ENCODE peak calls at places on chromosomes 13 and 19, in four cellular contexts. O is astrocyte, T is A549, P is fibroblast of lung. F is an unnamed sample. For H3K4me1, the result is how much of the 10 kb centered on the place peaks cover.

GRCh38 chr19:12806242-12807131 is at the start of gene RNASEH2A:
- DNase-seq in P (peak), O (peak), T (peak), F (peak)

GRCh38 chr19:41409288-41409687 is 11.7 kb downstream of the BCKDHA start:
- DNase-seq in P (peak), T (peak), O (peak), F (peak)

GRCh38 chr19:21851596-21852345 is 15.8 kb upstream of the ZNF43 start:
- DNase-seq in P (peak), O (peak), T (peak), F (peak)

GRCh38 chr19:29779921-29780320 is 31.9 kb upstream of the CCNE1 start:
- DNase-seq in P (no peak), O (no peak), T (no peak), F (no peak)

GRCh38 chr13:77595166-77595810 is 59.8 kb downstream of the SCEL start:
- DNase-seq in T (no peak), P (no peak), O (no peak), F (no peak)

GRCh38 chr13:76904507-76904906 is 18.3 kb upstream of the KCTD12 start:
- DNase-seq in T (no peak), O (no peak), P (no peak), F (no peak)

GRCh38 chr13:100361504-100361903 is 227.1 kb downstream of the GGACT start:
- DNase-seq in T (no peak), O (peak), P (peak), F (peak)

GRCh38 chr13:100381595-100382224 is 206.9 kb downstream of the GGACT start:
- DNase-seq in P (no peak), T (no peak), O (no peak), F (no peak)

GRCh38 chr13:31807090-31807541 is 67.8 kb downstream of the RXFP2 start:
- DNase-seq in T (no peak), P (no peak), O (peak), F (peak)

GRCh38 chr13:61391426-61391825 is 24.2 kb downstream of the PCDH20 start:
- DNase-seq in P (no peak), T (no peak), O (no peak), F (no peak)

GRCh38 chr19:18519962-18520847 is 1.7 kb downstream of the ELL start:
- DNase-seq in P (peak), O (peak), T (peak), F (peak)

GRCh38 chr19:50152578-50152977 is 10.5 kb downstream of the IZUMO2 start:
- DNase-seq in T (no peak), O (no peak), P (no peak), F (no peak)

GRCh38 chr13:106295971-106296370 is 239.5 kb downstream of the EFNB2 start:
- DNase-seq in P (no peak), O (no peak), T (no peak), F (no peak)

GRCh38 chr13:73934771-73935170 is 199.4 kb downstream of the KLF12 start:
- DNase-seq in T (no peak), P (no peak), O (no peak), F (no peak)

GRCh38 chr19:41431426-41432386 is 4.5 kb upstream of the B3GNT8 start:
- DNase-seq in O (no peak), T (no peak), P (peak), F (peak)

GRCh38 chr13:26952551-26953138 is 192.1 kb upstream of the GPR12 start:
- DNase-seq in P (no peak), O (no peak), T (no peak), F (no peak)

GRCh38 chr19:12865746-12866415 is 15.4 kb downstream of the DNASE2 start:
- DNase-seq in P (no peak), T (no peak), O (no peak), F (no peak)

GRCh38 chr19:44512326-44513298 is 12.3 kb upstream of the ZNF180 start:
- DNase-seq in P (peak), O (peak), T (peak), F (peak)

GRCh38 chr13:91127995-91128394 is 219.5 kb upstream of the MIR17HG start:
- DNase-seq in T (no peak), P (no peak), O (peak), F (no peak)

GRCh38 chr19:32407004-32407992 is 1.7 kb downstream of the DPY19L3 start:
- DNase-seq in T (no peak), P (peak), O (peak), F (no peak)

GRCh38 chr19:35899547-35900214 is 659 bp downstream of the NFKBID start:
- DNase-seq in T (peak), O (peak), P (peak), F (peak)

GRCh38 chr13:95023405-95023804 is 277.8 kb downstream of the ABCC4 start:
- DNase-seq in P (no peak), T (no peak), O (no peak), F (peak)

GRCh38 chr13:100392709-100393630 is 195.6 kb downstream of the GGACT start:
- DNase-seq in T (peak), P (peak), O (peak), F (peak)

GRCh38 chr13:98549006-98549727 is 27.7 kb downstream of the STK24 start:
- DNase-seq in P (peak), T (no peak), O (peak), F (peak)

GRCh38 chr13:32639502-32640105 is 53.4 kb downstream of the PDS5B start:
- DNase-seq in P (peak), O (peak), T (peak), F (peak)

GRCh38 chr13:51800456-51800855 is 3.5 kb downstream of the DHRS12 start:
- DNase-seq in P (no peak), T (no peak), O (no peak), F (no peak)

GRCh38 chr19:47786566-47786965 is 8.1 kb downstream of the SELENOW start:
- DNase-seq in O (no peak), P (no peak), T (no peak), F (no peak)

GRCh38 chr19:8908066-8908465 is 75.9 kb downstream of the MBD3L1 start:
- DNase-seq in O (no peak), P (no peak), T (no peak), F (no peak)

GRCh38 chr19:38795549-38795948 is 6.5 kb downstream of the LGALS7B start:
- DNase-seq in T (no peak), O (no peak), P (no peak), F (no peak)

GRCh38 chr13:98664510-98664909 is 87.6 kb upstream of the STK24 start:
- DNase-seq in T (no peak), P (no peak), O (no peak), F (no peak)

GRCh38 chr13:74816737-74817136 is 665.2 kb downstream of the TBC1D4 start:
- DNase-seq in O (no peak), T (no peak), P (no peak), F (no peak)

GRCh38 chr19:47719047-47719885 is 6.0 kb downstream of the EHD2 start:
- DNase-seq in O (peak), T (peak), P (peak), F (peak)

GRCh38 chr13:53198017-53198416 is 169.4 kb downstream of the OLFM4 start:
- DNase-seq in T (no peak), O (no peak), P (no peak), F (no peak)

GRCh38 chr13:80716610-80717081 is 375.7 kb upstream of the SPRY2 start:
- DNase-seq in P (peak), T (no peak), O (no peak), F (no peak)

GRCh38 chr13:103351035-103351828 is 285.0 kb upstream of the SLC10A2 start:
- DNase-seq in T (no peak), P (peak), O (peak), F (peak)
- H3K4me2 ChIP-seq in T (no peak), P (no peak), O (peak), F (peak)

DNA sequence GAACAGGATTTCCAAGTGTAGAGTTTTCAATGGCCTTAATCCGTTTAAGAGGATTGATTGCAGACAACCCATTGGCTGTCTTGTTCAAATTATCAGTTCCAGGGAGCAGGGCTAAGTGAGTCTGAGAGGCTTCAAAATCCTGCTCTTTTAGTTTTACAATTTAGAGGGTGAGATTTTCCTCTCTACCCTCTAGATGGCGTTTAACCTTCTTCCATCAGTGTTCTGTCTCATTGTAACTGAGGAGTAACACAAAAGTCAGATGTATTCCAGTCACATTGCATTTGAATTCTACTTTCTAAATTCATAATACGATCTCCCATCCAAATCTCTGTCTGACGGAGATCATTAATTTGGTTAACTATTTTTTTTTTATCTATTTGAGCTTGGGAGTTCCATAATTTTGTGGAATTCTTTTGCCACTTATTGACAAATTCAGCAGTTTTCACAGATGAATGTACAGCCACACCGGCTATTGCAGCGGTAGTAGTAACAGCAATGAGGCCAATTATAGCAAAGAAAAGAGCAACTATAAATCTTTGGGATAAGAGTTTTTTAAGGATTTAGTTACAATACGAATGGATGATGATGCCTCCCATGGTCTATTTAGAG is 7.8 kb upstream of the C19orf84 start:
- DNase-seq in T (peak), O (no peak), P (peak), F (no peak)
- TF ChIP-seq CTCF in T (peak), O (peak), P (peak), F (peak)

GRCh38 chr13:40399756-40400155 is 266.7 kb downstream of the FOXO1 start:
- DNase-seq in T (no peak), O (no peak), P (no peak), F (peak)

GRCh38 chr13:40403509-40404241 is 262.8 kb downstream of the FOXO1 start:
- DNase-seq in O (no peak), P (no peak), T (no peak), F (no peak)

GRCh38 chr13:40402931-40403412 is 263.5 kb downstream of the FOXO1 start:
- DNase-seq in T (peak), P (peak), O (peak), F (no peak)

GRCh38 chr13:40404407-40404806 is 262.0 kb downstream of the FOXO1 start:
- DNase-seq in P (no peak), T (no peak), O (no peak), F (no peak)

DNA sequence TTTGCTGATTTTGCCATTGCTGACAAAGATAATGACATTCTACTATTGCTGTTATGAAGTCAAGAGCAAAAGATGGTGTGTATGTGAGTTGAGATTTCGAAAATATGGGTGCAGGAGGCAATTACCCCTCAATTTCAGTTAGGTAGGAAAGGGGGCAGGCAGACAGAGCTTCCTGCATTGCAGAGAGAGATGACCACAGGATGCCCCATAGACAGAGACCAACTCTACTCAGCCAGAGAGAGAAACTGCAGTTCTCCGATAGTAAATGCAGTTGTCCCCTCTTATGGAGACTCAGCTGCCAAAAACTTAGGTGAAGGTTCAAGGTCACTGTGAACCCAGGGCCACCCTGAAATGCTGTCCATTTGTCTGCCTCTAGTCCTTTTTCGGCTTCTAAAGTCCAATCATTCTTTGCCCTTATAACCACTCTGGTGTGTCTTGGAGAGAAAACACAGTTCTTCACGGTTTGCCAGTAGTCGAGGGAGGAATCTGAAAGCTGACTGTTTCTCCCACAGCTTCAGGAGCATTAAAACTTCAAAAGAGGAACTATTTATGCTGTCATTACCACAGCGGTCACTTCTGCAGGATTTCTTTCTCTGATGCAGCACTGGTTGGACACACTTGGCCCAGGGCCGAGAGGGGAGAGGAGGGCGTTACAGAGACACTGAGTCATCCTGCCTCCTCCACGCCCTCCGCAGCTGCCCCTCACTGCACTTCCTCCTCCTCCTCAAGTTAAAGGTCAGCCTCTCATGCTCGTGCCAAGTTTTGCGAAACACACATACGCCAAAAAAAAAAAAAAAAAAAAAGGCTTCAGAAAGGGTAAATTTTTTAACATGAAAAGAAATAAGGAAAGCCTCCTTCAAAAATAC is 264.3 kb downstream of the FOXO1 start:
- DNase-seq in O (peak), P (peak), T (peak), F (peak)
- H3K4me1 ChIP-seq in O (under half), P (under half), T (under half), F (under half)

DNA sequence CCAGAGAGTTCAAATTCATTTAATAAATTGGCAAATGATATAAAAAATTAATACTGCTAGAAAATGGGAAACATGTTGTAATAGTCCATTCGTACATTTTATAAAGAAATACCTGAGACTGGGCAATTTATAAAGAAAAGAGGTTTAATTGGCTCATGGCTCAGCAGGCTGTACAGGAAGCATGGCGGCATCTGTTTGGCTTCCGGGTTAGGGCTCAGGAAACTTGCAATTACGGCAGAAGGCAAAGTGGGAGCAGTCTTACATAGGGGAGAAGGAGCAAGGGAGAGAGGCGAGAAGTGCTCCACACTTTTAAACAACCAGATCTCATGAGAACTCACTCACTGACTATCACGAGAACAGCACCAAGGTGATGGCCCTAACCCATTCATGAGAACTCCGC is 512.0 kb downstream of the DACH1 start:
- DNase-seq in T (no peak), P (no peak), O (no peak), F (no peak)
- H3K4me2 ChIP-seq in T (no peak), P (no peak), O (no peak), F (no peak)

GRCh38 chr19:31171936-31172335 is 177.3 kb downstream of the TSHZ3 start:
- DNase-seq in T (no peak), P (no peak), O (no peak), F (no peak)
- TF ChIP-seq CTCF in T (no peak), P (no peak), O (no peak), F (no peak)

DNA sequence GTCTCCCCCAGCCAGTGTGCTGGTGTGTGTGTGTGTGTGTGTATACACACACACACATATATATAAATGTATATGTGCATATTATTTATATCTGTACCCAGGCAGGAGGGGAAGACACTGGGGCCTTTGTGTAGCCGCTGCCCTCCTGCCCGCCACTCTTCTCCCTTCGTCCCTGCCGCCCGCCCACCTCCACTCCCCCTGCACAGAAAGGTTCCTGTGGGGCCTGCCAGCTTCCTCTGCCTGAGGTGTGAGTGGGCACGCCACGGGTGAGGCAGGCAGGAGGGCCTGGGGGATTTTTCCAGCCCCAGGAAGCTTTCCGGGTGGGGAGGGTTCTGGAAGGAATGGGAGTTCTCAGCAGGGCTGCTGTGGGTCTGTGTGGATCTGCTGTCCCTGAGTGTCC is 6.9 kb downstream of the IRF2BP1 start:
- DNase-seq in P (no peak), O (no peak), T (no peak), F (no peak)
- H3K4me1 ChIP-seq in P (under half), O (under half), T (under half), F (under half)

GRCh38 chr19:1871630-1872029 is 8.3 kb upstream of the KLF16 start:
- DNase-seq in P (no peak), O (no peak), T (no peak), F (no peak)

GRCh38 chr19:1874554-1875185 is 10.6 kb downstream of the ABHD17A start:
- DNase-seq in P (no peak), T (no peak), O (no peak), F (no peak)

GRCh38 chr19:1873524-1874473 is 10.4 kb upstream of the KLF16 start:
- DNase-seq in O (no peak), T (no peak), P (no peak), F (no peak)

GRCh38 chr19:1871140-1871597 is 7.8 kb upstream of the KLF16 start:
- DNase-seq in P (no peak), O (no peak), T (no peak), F (no peak)

DNA sequence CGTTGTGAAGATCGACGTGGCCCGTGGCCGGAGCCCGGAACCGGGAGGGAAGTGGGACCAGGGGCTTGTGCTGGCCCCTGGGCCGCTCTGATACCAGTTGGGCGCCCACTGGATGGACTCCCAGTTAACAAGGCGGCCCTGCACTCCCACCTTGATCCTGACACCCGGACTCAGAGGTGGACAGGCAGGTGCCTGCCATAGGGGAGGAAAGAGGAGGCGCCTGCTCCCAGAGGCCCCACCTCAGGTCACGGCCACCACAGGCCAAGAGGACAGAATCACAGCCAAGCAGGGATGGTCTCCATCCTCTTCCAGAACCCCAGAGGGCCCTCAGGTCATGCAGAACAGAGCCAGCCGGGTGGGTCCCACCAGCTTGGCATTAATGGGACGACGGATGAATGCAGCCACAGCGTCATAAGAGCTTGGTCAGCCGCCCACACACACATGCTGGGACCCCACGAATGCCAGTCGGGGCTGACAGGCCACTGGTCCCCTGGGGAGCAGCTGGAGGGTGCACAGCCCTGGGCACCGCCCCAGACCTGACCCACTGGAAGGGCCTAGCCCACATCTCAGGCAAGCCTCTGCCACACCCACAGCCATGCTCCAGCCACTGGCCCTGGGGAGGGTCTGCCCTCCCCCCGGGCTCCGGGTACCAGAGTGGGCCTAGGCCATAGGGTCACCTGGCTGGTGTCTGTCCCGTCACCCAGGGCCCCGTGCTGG is 9.6 kb upstream of the KLF16 start:
- DNase-seq in O (no peak), T (no peak), P (no peak), F (no peak)
- H3K4me2 ChIP-seq in O (peak), T (no peak), P (peak), F (peak)

DNA sequence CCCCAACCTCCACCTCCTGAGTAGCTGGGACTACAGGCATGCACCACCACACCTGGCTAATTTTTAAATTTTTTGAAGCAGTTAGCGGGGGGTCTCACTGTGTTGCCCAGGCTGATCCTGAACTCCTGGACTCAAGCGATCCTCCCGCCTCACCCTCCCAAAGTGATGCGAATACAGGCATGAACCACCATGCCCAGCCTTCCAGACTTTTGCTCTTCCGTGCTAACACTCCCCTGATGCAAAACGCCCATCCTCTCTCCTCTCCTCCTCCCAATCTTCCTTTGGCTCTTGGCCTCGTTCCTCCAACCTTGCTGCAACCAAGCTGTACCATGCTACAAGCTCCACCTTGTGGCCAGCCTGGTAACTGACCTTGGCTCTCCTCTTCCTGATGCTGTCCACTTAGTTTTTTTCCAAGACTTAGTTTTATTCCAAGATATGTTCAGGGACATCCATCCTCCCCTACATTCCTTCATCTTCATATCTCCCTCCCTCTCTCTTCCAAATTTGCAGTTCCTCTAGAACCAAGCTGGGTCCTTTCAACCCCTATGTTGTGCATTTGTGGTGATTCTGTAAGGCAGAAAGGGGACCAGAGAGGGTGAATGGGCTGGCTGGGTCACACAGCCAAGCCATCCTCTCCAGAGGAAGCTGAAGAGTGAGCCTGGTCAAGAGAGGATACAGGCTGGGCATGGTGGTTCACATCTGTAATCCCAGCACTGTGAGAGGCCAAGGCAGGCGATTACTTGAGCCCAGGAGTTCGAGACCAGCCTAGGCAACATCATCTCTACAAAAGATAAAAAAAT is 32.8 kb downstream of the TINCR start:
- DNase-seq in P (peak), O (no peak), T (no peak), F (no peak)
- TF ChIP-seq CTCF in P (no peak), O (peak), T (peak), F (peak)

F was measured in mammary epithelial cell.